ENCODE peak calls at places on chromosome 14, in four cellular contexts. O is neural progenitor cell, X is MM.1S, H is HCT116. A is an unnamed sample.

GRCh38 chr14:95620659-95621059 is 65.6 kb upstream of the TCL1B start:
- DNase-seq in O (no peak), X (no peak), H (no peak), A (peak; percentile 18)

GRCh38 chr14:34488528-34488927 is 26.5 kb upstream of the SPTSSA start:
- DNase-seq in O (no peak), X (no peak), H (no peak), A (no peak)

GRCh38 chr14:57480044-57480443 is 13.6 kb downstream of the CCDC198 start:
- DNase-seq in O (no peak), X (no peak), H (no peak), A (no peak)

GRCh38 chr14:96098309-96098998 is 59.3 kb downstream of the C14orf132 start:
- DNase-seq in O (peak; percentile 85), X (peak; percentile 23), H (peak; percentile 64), A (peak; percentile 90)

GRCh38 chr14:70192915-70193314 is 4.2 kb upstream of the SLC8A3 start:
- DNase-seq in O (peak; percentile 15), X (no peak), H (no peak), A (peak; percentile 36)

GRCh38 chr14:63051301-63051700 is 6.0 kb upstream of the KCNH5 start:
- DNase-seq in O (no peak), X (no peak), H (no peak), A (no peak)

GRCh38 chr14:96125536-96125935 is 79.1 kb upstream of the BDKRB2 start:
- DNase-seq in O (no peak), X (no peak), H (no peak), A (no peak)

GRCh38 chr14:54881235-54881760 is 21.3 kb downstream of the GCH1 start:
- DNase-seq in O (no peak), X (peak; percentile 51), H (no peak), A (no peak)

GRCh38 chr14:64612021-64612380 is 62.2 kb downstream of the PPP1R36 start:
- DNase-seq in O (no peak), X (no peak), H (no peak), A (no peak)

GRCh38 chr14:65073605-65074201 is 28.6 kb downstream of the MAX start:
- DNase-seq in O (no peak), X (no peak), H (no peak), A (no peak)

GRCh38 chr14:72759670-72760069 is 134.2 kb downstream of the DPF3 start:
- DNase-seq in O (no peak), X (no peak), H (no peak), A (no peak)

GRCh38 chr14:104749111-104749649 is 3.8 kb upstream of the SIVA1 start:
- DNase-seq in O (peak; percentile 42), X (no peak), H (no peak), A (no peak)

GRCh38 chr14:24206260-24207103 is 986 bp downstream of the TSSK4 start:
- DNase-seq in O (no peak), X (no peak), H (no peak), A (no peak)

GRCh38 chr14:25132734-25133422 is 82.9 kb upstream of the STXBP6 start:
- DNase-seq in O (peak; percentile 84), X (peak; percentile 31), H (no peak), A (peak; percentile 92)

GRCh38 chr14:105499256-105500035 is 8.4 kb downstream of the TEDC1 start:
- DNase-seq in O (no peak), X (no peak), H (no peak), A (no peak)

GRCh38 chr14:29856516-29856915 is 71.1 kb downstream of the PRKD1 start:
- DNase-seq in O (no peak), X (no peak), H (no peak), A (no peak)

GRCh38 chr14:96078687-96079016 is 39.5 kb downstream of the C14orf132 start:
- DNase-seq in O (no peak), X (no peak), H (no peak), A (no peak)

GRCh38 chr14:94423465-94424056 is 29.0 kb downstream of the SERPINA11 start:
- DNase-seq in O (peak; percentile 89), X (peak; percentile 25), H (peak; percentile 75), A (peak; percentile 95)

GRCh38 chr14:62308927-62309326 is 546.7 kb downstream of the SNAPC1 start:
- DNase-seq in O (no peak), X (no peak), H (no peak), A (no peak)

GRCh38 chr14:51715250-51715649 is 63.5 kb downstream of the FRMD6 start:
- DNase-seq in O (no peak), X (no peak), H (no peak), A (no peak)

GRCh38 chr14:74595006-74595735 is 16.9 kb downstream of the LTBP2 start:
- DNase-seq in O (no peak), X (no peak), H (no peak), A (no peak)

GRCh38 chr14:87996276-87996592 is 3.3 kb upstream of the GALC start:
- DNase-seq in O (no peak), X (no peak), H (no peak), A (no peak)

GRCh38 chr14:77601846-77602609 is 14.4 kb downstream of the SPTLC2 start:
- DNase-seq in O (no peak), X (no peak), H (no peak), A (no peak)

GRCh38 chr14:77599894-77600293 is 16.5 kb downstream of the SPTLC2 start:
- DNase-seq in O (no peak), X (no peak), H (no peak), A (no peak)

GRCh38 chr14:77605392-77605978 is 11.0 kb downstream of the SPTLC2 start:
- DNase-seq in O (no peak), X (no peak), H (no peak), A (no peak)

GRCh38 chr14:77603031-77603430 is 13.4 kb downstream of the SPTLC2 start:
- DNase-seq in O (no peak), X (no peak), H (no peak), A (no peak)

GRCh38 chr14:77603654-77604270 is 12.7 kb downstream of the SPTLC2 start:
- DNase-seq in O (no peak), X (no peak), H (no peak), A (no peak)
- TF ChIP-seq EZH2phosphoT487 in O (no peak), X (no peak), H (no peak), A (no peak)

GRCh38 chr14:53152627-53152908 is 555 bp downstream of the DDHD1 start:
- DNase-seq in O (no peak), X (no peak), H (no peak), A (no peak)

GRCh38 chr14:53151867-53152626 is 1.1 kb downstream of the DDHD1 start:
- DNase-seq in O (peak; percentile 61), X (peak; percentile 35), H (peak; percentile 34), A (peak; percentile 74)

GRCh38 chr14:53153702-53154112 is 584 bp upstream of the DDHD1 start:
- DNase-seq in O (no peak), X (no peak), H (no peak), A (no peak)

GRCh38 chr14:53151523-53151866 is 1.6 kb downstream of the DDHD1 start:
- DNase-seq in O (no peak), X (no peak), H (no peak), A (no peak)

GRCh38 chr14:53152909-53153701 is at the start of gene DDHD1:
- DNase-seq in O (peak; percentile 93), X (peak; percentile 71), H (peak; percentile 48), A (peak; percentile 86)
- TF ChIP-seq EZH2phosphoT487 in O (no peak), X (no peak), H (no peak), A (no peak)

GRCh38 chr14:90556666-90557450 is 160.0 kb downstream of the CALM1 start:
- DNase-seq in O (no peak), X (no peak), H (no peak), A (no peak)

GRCh38 chr14:90558983-90559590 is 162.3 kb downstream of the CALM1 start:
- DNase-seq in O (no peak), X (no peak), H (no peak), A (no peak)

GRCh38 chr14:90558041-90558982 is 161.5 kb downstream of the CALM1 start:
- DNase-seq in O (no peak), X (no peak), H (no peak), A (no peak)

GRCh38 chr14:90556050-90556477 is 159.2 kb downstream of the CALM1 start:
- DNase-seq in O (peak; percentile 83), X (no peak), H (no peak), A (peak; percentile 84)

DNA sequence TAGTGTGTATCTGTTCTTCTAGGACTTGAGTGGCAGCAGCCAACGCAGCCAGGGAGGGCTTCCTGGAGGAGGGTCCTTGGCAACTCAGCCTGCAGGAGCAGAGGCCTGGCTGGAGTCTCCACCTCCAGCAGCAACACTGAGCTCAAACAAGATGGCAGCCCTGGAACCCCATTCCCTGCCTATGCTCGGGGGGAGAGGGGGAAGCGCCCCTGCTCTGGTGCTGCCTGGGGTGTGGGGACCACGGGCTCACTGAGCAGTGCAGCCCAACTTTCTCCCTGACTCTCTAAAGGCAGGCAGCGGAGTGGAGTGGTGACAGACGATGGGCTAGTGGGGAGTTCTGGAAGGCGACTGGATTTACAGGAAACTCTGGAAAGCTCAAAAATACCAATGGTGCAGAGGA is 160.7 kb downstream of the CALM1 start:
- DNase-seq in O (no peak), X (no peak), H (no peak), A (no peak)
- TF ChIP-seq EZH2phosphoT487 in O (no peak), X (no peak), H (no peak), A (no peak)

GRCh38 chr14:99419905-99420304 is 60.8 kb downstream of the SETD3 start:
- DNase-seq in O (no peak), X (no peak), H (no peak), A (no peak)

GRCh38 chr14:99422220-99423010 is 58.2 kb downstream of the SETD3 start:
- DNase-seq in O (no peak), X (no peak), H (no peak), A (no peak)

GRCh38 chr14:99423434-99423833 is 57.2 kb downstream of the SETD3 start:
- DNase-seq in O (no peak), X (no peak), H (no peak), A (no peak)

GRCh38 chr14:99418217-99418616 is 62.4 kb downstream of the SETD3 start:
- DNase-seq in O (no peak), X (no peak), H (no peak), A (no peak)

DNA sequence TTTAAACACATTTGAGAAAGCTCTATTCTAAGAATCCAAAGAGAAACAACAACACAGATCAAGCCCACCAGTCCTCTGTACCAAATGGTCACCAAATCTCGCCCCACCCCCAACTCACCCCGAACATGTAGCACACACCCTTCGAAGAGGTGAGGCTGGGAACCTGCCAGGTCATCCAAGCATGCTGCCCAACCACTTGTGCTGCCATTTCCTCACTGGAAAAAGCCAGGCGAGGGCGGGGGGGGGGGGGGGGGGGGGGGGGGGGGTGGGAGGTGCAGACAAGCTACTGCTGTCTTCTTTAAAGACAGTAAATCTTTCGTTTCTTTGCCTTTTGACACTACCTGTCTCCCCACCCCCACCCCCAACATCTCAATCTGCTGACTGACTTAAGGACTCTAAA is 59.9 kb downstream of the SETD3 start:
- DNase-seq in O (no peak), X (no peak), H (no peak), A (peak; percentile 56)
- TF ChIP-seq EZH2phosphoT487 in O (no peak), X (no peak), H (no peak), A (no peak)

GRCh38 chr14:101709962-101710891 is 51.3 kb upstream of the PPP2R5C start:
- DNase-seq in O (no peak), X (no peak), H (peak; percentile 24), A (no peak)
- TF ChIP-seq EZH2phosphoT487 in O (no peak), X (no peak), H (no peak), A (no peak)

A was measured in GM23338.